ENCODE peak calls at places on chromosomes 6 and 20, in four cellular contexts. U is mesenchymal stem cell, A is hepatocyte, J is OCI-M1. I is an unnamed sample.

GRCh38 chr6:167676000-167676665 is 150.6 kb upstream of the AFDN start:
- DNase-seq in U (peak), A (peak), J (no peak), I (peak)

GRCh38 chr6:40160826-40161225 is 226.6 kb upstream of the MOCS1 start:
- DNase-seq in U (no peak), A (peak), J (peak), I (no peak)

GRCh38 chr6:150058231-150058792 is 10.6 kb downstream of the ULBP3 start:
- DNase-seq in U (no peak), A (no peak), J (no peak), I (no peak)

GRCh38 chr6:8047466-8048292 is 16.5 kb downstream of the BLOC1S5 start:
- DNase-seq in U (peak), A (no peak), J (no peak), I (no peak)

GRCh38 chr6:134626131-134626530 is 308.2 kb upstream of the SGK1 start:
- DNase-seq in U (no peak), A (no peak), J (no peak), I (no peak)

GRCh38 chr20:7790189-7790588 is 150.1 kb downstream of the HAO1 start:
- DNase-seq in U (no peak), A (no peak), J (no peak), I (no peak)

GRCh38 chr20:52590100-52590499 is 382.1 kb upstream of the TSHZ2 start:
- DNase-seq in U (no peak), A (no peak), J (no peak), I (no peak)

GRCh38 chr6:19870322-19870721 is 33.2 kb downstream of the ID4 start:
- DNase-seq in U (no peak), A (no peak), J (no peak), I (no peak)

GRCh38 chr6:64874776-64875175 is 832.2 kb downstream of the EYS start:
- DNase-seq in U (no peak), A (no peak), J (no peak), I (no peak)

GRCh38 chr6:30156262-30156599 is 4.8 kb downstream of the TRIM10 start:
- DNase-seq in U (no peak), A (peak), J (peak), I (no peak)

GRCh38 chr6:143527677-143528076 is 16.2 kb upstream of the FUCA2 start:
- DNase-seq in U (no peak), A (no peak), J (no peak), I (no peak)

GRCh38 chr6:98324406-98324930 is 509.9 kb upstream of the POU3F2 start:
- DNase-seq in U (no peak), A (no peak), J (no peak), I (no peak)

GRCh38 chr20:24958506-24959385 is 9.7 kb downstream of the CST7 start:
- DNase-seq in U (no peak), A (no peak), J (no peak), I (no peak)

GRCh38 chr20:59835057-59835447 is 98.4 kb downstream of the SYCP2 start:
- DNase-seq in U (no peak), A (no peak), J (no peak), I (no peak)

GRCh38 chr6:38161331-38161730 is 341.8 kb downstream of the ZFAND3 start:
- DNase-seq in U (no peak), A (no peak), J (no peak), I (no peak)

GRCh38 chr20:63711085-63711645 is 3.3 kb downstream of the ZGPAT start:
- DNase-seq in U (no peak), A (no peak), J (no peak), I (no peak)

GRCh38 chr6:170049641-170050491 is 241.0 kb downstream of the DLL1 start:
- DNase-seq in U (peak), A (peak), J (no peak), I (no peak)

GRCh38 chr6:35562060-35562459 is 49.4 kb upstream of the TULP1 start:
- DNase-seq in U (peak), A (peak), J (no peak), I (no peak)

GRCh38 chr6:87697581-87698552 is 4.2 kb downstream of the AKIRIN2 start:
- DNase-seq in U (peak), A (peak), J (peak), I (no peak)

GRCh38 chr20:63736893-63737689 is 627 bp downstream of the LIME1 start:
- DNase-seq in U (no peak), A (peak), J (no peak), I (no peak)

GRCh38 chr20:62838511-62838910 is 21.7 kb downstream of the COL9A3 start:
- DNase-seq in U (no peak), A (no peak), J (no peak), I (no peak)

GRCh38 chr6:106254636-106255035 is 70.9 kb downstream of the ATG5 start:
- DNase-seq in U (no peak), A (no peak), J (no peak), I (no peak)

GRCh38 chr6:34305982-34306702 is 57.3 kb upstream of the SMIM29 start:
- DNase-seq in U (peak), A (no peak), J (peak), I (no peak)

GRCh38 chr6:154995241-154996162 is at the start of gene TIAM2:
- DNase-seq in U (peak), A (peak), J (no peak), I (peak)

GRCh38 chr6:170271771-170272314 is 19.0 kb downstream of the DLL1 start:
- DNase-seq in U (no peak), A (no peak), J (peak), I (no peak)

GRCh38 chr6:47908271-47908670 is 126.4 kb downstream of the OPN5 start:
- DNase-seq in U (no peak), A (no peak), J (no peak), I (no peak)

GRCh38 chr6:136113736-136114173 is 136.4 kb downstream of the MTFR2 start:
- DNase-seq in U (peak), A (peak), J (peak), I (no peak)

GRCh38 chr20:43534791-43535350 is 24.0 kb upstream of the SGK2 start:
- DNase-seq in U (no peak), A (no peak), J (no peak), I (no peak)